ENCODE peak calls at places on chromosomes 7 and 10, in six cellular contexts. L is heart left ventricle, P is left lung, H is cardiac muscle cell, D is NB4, O is kidney epithelial cell. T is an unnamed sample.

GRCh38 chr10:34780818-34781380 is 34.2 kb downstream of the PARD3 start:
- DNase-seq in L (peak; percentile 70), P (no peak), H (peak; percentile 48), D (peak; percentile 76), O (no peak), T (peak; percentile 40)

GRCh38 chr10:91642831-91643692 is 10.2 kb upstream of the PPP1R3C start:
- DNase-seq in L (no peak), P (no peak), H (no peak), D (no peak), O (no peak), T (no peak)

GRCh38 chr7:105352018-105352612 is 36.6 kb downstream of the SRPK2 start:
- DNase-seq in L (peak; percentile 80), P (peak; percentile 87), H (no peak), D (peak; percentile 99), O (peak; percentile 43), T (peak; percentile 72)

GRCh38 chr10:47008769-47009168 is 97.5 kb downstream of the PTPN20 start:
- DNase-seq in L (no peak), P (no peak), H (no peak), D (no peak), O (peak; percentile 19), T (no peak)

GRCh38 chr10:74839708-74840107 is 13.3 kb downstream of the KAT6B start:
- DNase-seq in L (no peak), P (no peak), H (no peak), D (no peak), O (no peak), T (no peak)

GRCh38 chr7:115441033-115441432 is 519.1 kb downstream of the MDFIC start:
- DNase-seq in L (no peak), P (no peak), H (no peak), D (no peak), O (no peak), T (no peak)

GRCh38 chr7:20219446-20220292 is 2.5 kb upstream of the MACC1 start:
- DNase-seq in L (peak; percentile 66), P (peak; percentile 81), H (no peak), D (peak; percentile 100), O (peak; percentile 97), T (peak; percentile 98)

GRCh38 chr7:98266840-98267239 is 14.6 kb upstream of the BRI3 start:
- DNase-seq in L (no peak), P (no peak), H (no peak), D (peak; percentile 43), O (no peak), T (no peak)

GRCh38 chr7:24882989-24883631 is 96.9 kb downstream of the OSBPL3 start:
- DNase-seq in L (peak; percentile 34), P (no peak), H (no peak), D (peak; percentile 49), O (peak; percentile 56), T (peak; percentile 84)

GRCh38 chr7:24910551-24911212 is 69.3 kb downstream of the OSBPL3 start:
- DNase-seq in L (no peak), P (no peak), H (no peak), D (peak; percentile 60), O (no peak), T (no peak)

GRCh38 chr7:44466300-44467216 is 23.9 kb downstream of the NUDCD3 start:
- DNase-seq in L (no peak), P (no peak), H (no peak), D (no peak), O (no peak), T (peak; percentile 65)

GRCh38 chr10:35379226-35380137 is 43.2 kb downstream of the CCNY start:
- DNase-seq in L (peak; percentile 74), P (no peak), H (no peak), D (peak; percentile 82), O (no peak), T (peak; percentile 90)

GRCh38 chr10:108755661-108756060 is 1167.7 kb downstream of the XPNPEP1 start:
- DNase-seq in L (no peak), P (no peak), H (no peak), D (no peak), O (peak; percentile 34), T (no peak)

GRCh38 chr7:69871213-69871885 is 273.1 kb downstream of the AUTS2 start:
- DNase-seq in L (no peak), P (no peak), H (no peak), D (no peak), O (peak; percentile 77), T (peak; percentile 91)

GRCh38 chr7:148670374-148670773 is 28.3 kb upstream of the CUL1 start:
- DNase-seq in L (no peak), P (no peak), H (no peak), D (no peak), O (no peak), T (peak; percentile 10)

GRCh38 chr10:75234683-75235374 is 928 bp downstream of the COMTD1 start:
- DNase-seq in L (peak; percentile 32), P (peak; percentile 46), H (peak; percentile 65), D (peak; percentile 71), O (no peak), T (no peak)

GRCh38 chr10:16891375-16892313 is 74.4 kb upstream of the RSU1 start:
- DNase-seq in L (peak; percentile 71), P (peak; percentile 48), H (peak; percentile 80), D (peak; percentile 65), O (peak; percentile 65), T (peak; percentile 59)

GRCh38 chr10:74825371-74826141 is 844 bp upstream of the KAT6B start:
- DNase-seq in L (no peak), P (no peak), H (peak; percentile 82), D (no peak), O (no peak), T (no peak)

GRCh38 chr7:133016629-133017028 is 65.3 kb downstream of the CHCHD3 start:
- DNase-seq in L (no peak), P (no peak), H (no peak), D (no peak), O (no peak), T (no peak)

GRCh38 chr10:74103560-74104248 is 46.9 kb downstream of the AP3M1 start:
- DNase-seq in L (no peak), P (no peak), H (no peak), D (peak; percentile 56), O (no peak), T (peak; percentile 17)

DNA sequence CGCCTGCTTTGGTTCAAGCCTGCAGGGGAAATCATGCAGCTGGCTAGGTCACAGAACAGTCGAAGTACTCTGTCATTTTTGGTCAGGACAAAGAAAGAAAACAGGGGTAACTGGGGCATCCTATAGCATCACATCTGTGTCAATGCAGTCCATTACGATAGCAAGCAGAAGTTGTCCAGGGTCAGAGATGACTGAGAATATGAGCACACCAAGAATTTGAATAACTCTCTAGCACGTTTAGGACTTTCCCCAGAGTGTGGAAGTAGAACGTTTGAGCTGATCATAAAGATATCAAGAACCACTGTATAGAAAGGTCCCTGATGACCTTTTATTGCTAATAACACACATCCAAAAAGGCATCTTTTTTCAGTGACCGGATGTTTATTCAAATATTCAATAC is 12.7 kb upstream of the HECW1 start:
- DNase-seq in L (no peak), P (no peak), H (no peak), D (no peak), O (no peak), T (no peak)
- H3K4me3 ChIP-seq in L (no peak overlapping the region), P (no peak overlapping the region), H (no peak overlapping the region), D (no peak overlapping the region), O (no peak overlapping the region), T (no peak overlapping the region)

DNA sequence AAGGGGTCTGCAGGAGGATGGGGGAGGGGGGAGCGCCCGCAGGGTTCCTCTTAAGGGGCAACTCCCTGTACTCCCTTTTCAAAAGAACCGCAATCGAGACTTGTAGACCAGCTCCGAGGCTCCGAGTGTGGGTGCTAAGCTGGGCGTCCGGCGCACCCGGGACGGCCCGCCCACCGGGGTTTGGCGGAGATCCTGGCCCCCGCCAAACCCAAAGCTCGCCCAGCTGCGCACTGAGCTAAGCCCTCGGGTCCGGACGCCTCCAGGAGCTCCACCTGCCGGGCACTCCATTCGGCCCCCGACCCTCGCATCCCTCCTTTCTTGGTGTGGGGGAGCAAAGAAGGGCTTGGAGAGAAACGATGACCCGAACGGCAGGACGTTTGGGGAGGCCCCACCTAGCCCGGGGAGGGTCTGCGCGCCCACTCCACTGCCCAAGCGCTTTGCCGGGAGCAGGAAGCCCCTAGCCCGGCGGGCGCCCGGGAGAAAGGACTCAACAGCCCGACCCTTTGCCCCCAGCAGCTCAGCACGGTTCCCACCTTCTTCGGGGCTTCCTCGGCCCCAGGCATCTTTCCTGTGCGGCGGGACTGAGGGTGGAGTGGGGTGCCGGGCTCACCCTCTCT is 649 bp downstream of the AFAP1L2 start:
- DNase-seq in L (peak; percentile 55), P (no peak), H (peak; percentile 39), D (no peak), O (no peak), T (no peak)
- TF ChIP-seq CTCF in L (peak; percentile 45), P (no peak), H (peak; percentile 22), D (no peak), O (peak; percentile 62), T (peak; percentile 44)

DNA sequence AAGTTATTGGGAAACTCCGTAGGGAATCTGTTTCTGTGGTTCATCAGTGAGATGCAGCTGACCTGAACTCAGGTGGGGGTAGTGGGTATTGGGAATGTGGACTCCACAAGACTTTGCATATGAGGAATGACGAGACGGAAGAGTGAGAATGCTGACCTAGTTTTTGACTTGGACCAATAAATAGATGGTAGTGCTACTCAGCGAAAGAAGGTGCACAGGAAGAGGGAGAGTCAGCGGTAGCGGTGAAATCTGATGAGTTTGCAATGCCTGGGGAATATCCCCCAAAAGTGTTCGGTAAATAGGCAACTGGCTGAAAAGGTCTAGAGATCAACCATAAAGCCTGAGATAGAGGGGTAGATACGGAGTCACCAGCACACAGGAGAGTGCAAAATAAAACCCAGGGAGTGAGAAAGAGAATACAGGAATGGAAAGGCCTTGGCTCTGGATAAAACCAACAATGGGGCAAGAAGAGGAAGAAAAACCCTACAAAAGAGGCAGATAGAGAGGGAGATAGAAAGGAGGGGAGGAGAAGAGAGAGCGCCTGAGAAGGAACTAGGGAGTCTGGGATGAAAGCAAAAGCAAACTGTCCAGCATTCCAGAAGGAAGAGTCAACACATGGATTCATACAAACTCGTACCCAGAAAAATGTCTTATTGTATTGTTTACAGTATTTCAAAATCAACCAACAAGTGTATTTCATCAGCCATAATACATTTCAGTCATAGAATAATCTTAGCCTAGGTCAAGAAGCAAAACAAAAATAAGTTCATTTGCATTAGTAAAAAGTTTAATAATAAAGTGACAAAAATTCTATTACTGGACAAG is 5.4 kb downstream of the ARHGAP21 start:
- DNase-seq in L (no peak), P (no peak), H (no peak), D (no peak), O (no peak), T (peak; percentile 56)
- H3K4me3 ChIP-seq in L (no peak overlapping the region), P (no peak overlapping the region), H (no peak overlapping the region), D (no peak overlapping the region), O (no peak overlapping the region), T (peak overlapping the region; percentile 9)

GRCh38 chr10:125555267-125555666 is 127.7 kb downstream of the TEX36 start:
- DNase-seq in L (no peak), P (no peak), H (no peak), D (no peak), O (no peak), T (no peak)
- TF ChIP-seq CTCF in L (no peak), P (no peak), H (no peak), D (no peak), O (no peak), T (no peak)

DNA sequence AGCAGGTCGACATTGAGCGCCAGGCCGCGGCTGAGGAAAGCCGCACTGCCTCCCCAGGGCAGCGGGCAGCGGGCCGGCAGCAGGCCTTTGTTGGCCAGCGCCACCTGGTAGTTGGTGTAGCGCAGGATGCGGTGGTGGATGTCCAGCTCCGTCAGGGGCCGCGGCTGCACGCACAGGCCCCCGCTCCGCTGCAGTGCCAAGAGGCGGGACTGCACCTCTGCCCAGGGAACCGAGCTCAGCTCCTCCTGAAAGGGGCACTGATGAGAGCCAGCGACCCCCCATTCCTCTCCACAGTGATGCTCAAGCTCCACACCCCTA is 5.2 kb downstream of the ATG9B start:
- DNase-seq in L (no peak), P (no peak), H (no peak), D (no peak), O (no peak), T (no peak)
- H3K4me3 ChIP-seq in L (no peak overlapping the region), P (no peak overlapping the region), H (no peak overlapping the region), D (no peak overlapping the region), O (no peak overlapping the region), T (no peak overlapping the region)

GRCh38 chr7:128035712-128036111 is 4.5 kb upstream of the LRRC4 start:
- DNase-seq in L (no peak), P (no peak), H (no peak), D (peak; percentile 56), O (no peak), T (no peak)
- TF ChIP-seq CTCF in L (no peak), P (peak; percentile 9), H (peak; percentile 46), D (peak; percentile 79), O (peak; percentile 54), T (peak; percentile 77)

T was measured in brain microvascular endothelial cell.